ENCODE peak calls at places on chromosomes 12 and 14, in nine cellular contexts. U is brain microvascular endothelial cell, B is right cardiac atrium, Y is fibroblast of lung, W is ovary, M is testis, J is IMR-90, S is tibial artery, X is breast epithelium. L is an unnamed sample.

GRCh38 chr14:105491366-105492006 is 440 bp downstream of the TEDC1 start:
- DNase-seq in S (peak), U (no peak), M (peak), X (peak), W (peak), Y (peak), B (peak), J (peak), L (peak)

GRCh38 chr14:54187439-54187838 is 209.4 kb upstream of the CDKN3 start:
- DNase-seq in X (no peak), W (no peak), U (no peak), Y (no peak), B (no peak), J (no peak), S (no peak), M (no peak), L (no peak)

GRCh38 chr14:63933701-63934100 is 80.9 kb downstream of the SYNE2 start:
- DNase-seq in M (no peak), Y (no peak), S (no peak), B (no peak), J (no peak), U (no peak), W (no peak), X (no peak), L (no peak)

GRCh38 chr12:79933580-79934264 is 1.2 kb downstream of the PPP1R12A start:
- DNase-seq in Y (peak), U (peak), X (no peak), W (no peak), M (peak), S (no peak), B (no peak), J (peak), L (no peak)

GRCh38 chr14:90454041-90455000 is 57.5 kb downstream of the CALM1 start:
- DNase-seq in X (no peak), U (peak), S (peak), Y (peak), M (peak), J (peak), W (no peak), B (peak), L (no peak)

GRCh38 chr12:27779416-27779815 is 617 bp upstream of the KLHL42 start:
- DNase-seq in X (no peak), W (peak), B (peak), M (peak), U (peak), S (peak), J (no peak), Y (peak), L (no peak)

GRCh38 chr14:69648480-69649414 is 37.4 kb downstream of the SUSD6 start:
- DNase-seq in J (peak), Y (peak), U (peak), W (no peak), S (no peak), B (no peak), X (no peak), M (no peak), L (no peak)

GRCh38 chr12:77062846-77063461 is 2.4 kb downstream of the E2F7 start:
- DNase-seq in M (no peak), S (no peak), J (peak), Y (peak), U (peak), B (peak), X (no peak), W (no peak), L (no peak)

GRCh38 chr14:43706901-43707300 is 800.2 kb downstream of the FSCB start:
- DNase-seq in Y (peak), M (no peak), J (peak), S (no peak), W (no peak), U (no peak), X (no peak), B (no peak), L (no peak)

GRCh38 chr12:63319386-63319785 is 168.4 kb upstream of the AVPR1A start:
- DNase-seq in Y (peak), X (no peak), J (no peak), U (peak), W (no peak), M (no peak), S (no peak), B (no peak), L (peak)

GRCh38 chr14:85535916-85536834 is 6.2 kb downstream of the FLRT2 start:
- DNase-seq in B (peak), S (no peak), W (peak), J (peak), M (peak), Y (peak), X (no peak), U (no peak), L (no peak)

GRCh38 chr14:52547027-52547426 is 5.3 kb downstream of the TXNDC16 start:
- DNase-seq in M (peak), S (no peak), X (no peak), U (no peak), Y (no peak), W (no peak), B (no peak), J (no peak), L (no peak)

GRCh38 chr14:75476274-75476995 is 45.8 kb upstream of the BATF start:
- DNase-seq in U (no peak), J (peak), Y (peak), W (peak), B (peak), X (no peak), M (peak), S (no peak), L (no peak)

GRCh38 chr14:61244051-61244450 is 37.1 kb downstream of the TMEM30B start:
- DNase-seq in Y (peak), M (no peak), W (no peak), X (no peak), J (no peak), B (no peak), U (no peak), S (no peak), L (no peak)

GRCh38 chr12:77845831-77846230 is 15.1 kb downstream of the NAV3 start:
- DNase-seq in S (no peak), W (no peak), J (peak), M (no peak), Y (peak), U (peak), B (no peak), X (no peak), L (no peak)

GRCh38 chr12:28568083-28568482 is 377.8 kb downstream of the CCDC91 start:
- DNase-seq in X (no peak), J (peak), B (no peak), Y (peak), W (no peak), U (peak), M (no peak), S (peak), L (peak)

GRCh38 chr12:26940820-26941219 is 2.5 kb downstream of the FGFR1OP2 start:
- DNase-seq in B (no peak), X (no peak), W (no peak), J (peak), U (peak), S (no peak), Y (peak), M (no peak), L (no peak)

GRCh38 chr14:71474291-71474690 is 457.9 kb upstream of the RGS6 start:
- DNase-seq in W (no peak), X (no peak), B (no peak), Y (no peak), J (no peak), M (no peak), S (no peak), U (no peak), L (no peak)

GRCh38 chr14:65472189-65472588 is 59.7 kb downstream of the FUT8 start:
- DNase-seq in X (no peak), Y (no peak), M (no peak), U (no peak), B (no peak), J (no peak), W (no peak), S (no peak), L (no peak)

GRCh38 chr14:59308706-59309105 is 120.2 kb downstream of the DAAM1 start:
- DNase-seq in M (no peak), W (no peak), B (no peak), U (no peak), J (no peak), S (no peak), Y (peak), X (no peak), L (no peak)

GRCh38 chr14:98269533-98269932 is 1002.5 kb downstream of the BCL11B start:
- DNase-seq in J (no peak), U (no peak), S (no peak), Y (no peak), X (no peak), M (no peak), W (no peak), B (no peak), L (peak)

GRCh38 chr12:131263626-131264025 is 309.9 kb downstream of the ADGRD1 start:
- DNase-seq in X (no peak), S (no peak), J (no peak), W (no peak), B (no peak), M (no peak), Y (no peak), U (no peak), L (no peak)

GRCh38 chr12:50734409-50735263 is 29.3 kb upstream of the ATF1 start:
- DNase-seq in U (no peak), S (no peak), X (no peak), B (no peak), M (peak), W (no peak), Y (peak), J (peak), L (no peak)

GRCh38 chr12:52186135-52186840 is 5.5 kb downstream of the KRT80 start:
- DNase-seq in S (no peak), U (peak), Y (peak), B (no peak), X (no peak), M (no peak), W (no peak), J (peak), L (no peak)

GRCh38 chr14:90060312-90060964 is 1.4 kb upstream of the KCNK13 start:
- DNase-seq in B (peak), Y (peak), W (no peak), J (peak), X (no peak), U (peak), M (peak), S (no peak), L (peak)

GRCh38 chr14:47442206-47442605 is 233.2 kb downstream of the MDGA2 start:
- DNase-seq in U (peak), M (peak), W (no peak), B (no peak), J (no peak), S (no peak), Y (peak), X (no peak), L (peak)

GRCh38 chr14:42111355-42111754 is 504.7 kb downstream of the LRFN5 start:
- DNase-seq in M (no peak), U (no peak), X (no peak), W (no peak), J (no peak), B (no peak), S (no peak), Y (no peak), L (no peak)

GRCh38 chr12:68349083-68349700 is 17.0 kb upstream of the MDM1 start:
- DNase-seq in S (no peak), Y (peak), M (no peak), X (no peak), U (no peak), W (no peak), B (no peak), J (peak), L (no peak)

GRCh38 chr12:109259545-109259895 is 49.6 kb downstream of the FOXN4 start:
- DNase-seq in J (no peak), X (no peak), U (no peak), W (no peak), S (no peak), Y (no peak), M (no peak), B (no peak), L (no peak)

GRCh38 chr14:61408498-61408897 is 87.1 kb downstream of the PRKCH start:
- DNase-seq in S (no peak), Y (no peak), B (no peak), U (no peak), J (no peak), W (no peak), X (no peak), M (no peak), L (no peak)

GRCh38 chr12:92466391-92467305 is 236.1 kb upstream of the PLEKHG7 start:
- DNase-seq in B (no peak), X (no peak), M (no peak), U (no peak), Y (peak), J (peak), W (no peak), S (peak), L (no peak)

GRCh38 chr14:54562334-54562733 is 4.6 kb upstream of the SAMD4A start:
- DNase-seq in B (no peak), U (peak), W (no peak), M (no peak), S (no peak), X (no peak), J (peak), Y (peak), L (no peak)

GRCh38 chr12:6828671-6829531 is 694 bp downstream of the P3H3 start:
- DNase-seq in W (peak), Y (peak), B (no peak), X (no peak), M (peak), S (peak), J (peak), U (peak), L (no peak)

GRCh38 chr12:123714302-123714627 is 2.1 kb downstream of the ATP6V0A2 start:
- DNase-seq in U (no peak), M (no peak), W (no peak), S (no peak), B (no peak), J (no peak), Y (no peak), X (peak), L (no peak)

GRCh38 chr14:90726656-90727055 is 89.6 kb downstream of the TTC7B start:
- DNase-seq in X (peak), W (no peak), Y (peak), M (no peak), U (peak), S (peak), J (peak), B (no peak), L (peak)

GRCh38 chr12:27539191-27539631 is 15.2 kb downstream of the PPFIBP1 start:
- DNase-seq in W (no peak), M (no peak), J (peak), Y (no peak), B (no peak), U (peak), S (no peak), X (no peak), L (no peak)

GRCh38 chr12:98908866-98909265 is 263.8 kb downstream of the APAF1 start:
- DNase-seq in S (no peak), J (no peak), U (no peak), M (no peak), W (no peak), B (no peak), X (no peak), Y (no peak), L (no peak)

GRCh38 chr12:12513416-12514006 is 49.2 kb downstream of the DUSP16 start:
- DNase-seq in X (no peak), B (no peak), M (no peak), Y (no peak), U (no peak), W (no peak), S (no peak), J (no peak), L (no peak)

GRCh38 chr12:68497702-68498101 is 113.0 kb upstream of the RAP1B start:
- DNase-seq in Y (peak), B (no peak), X (no peak), S (no peak), M (no peak), U (peak), W (no peak), J (peak), L (peak)

GRCh38 chr14:24607635-24608492 is 1.6 kb downstream of the GZMH start:
- DNase-seq in Y (no peak), J (no peak), M (no peak), W (no peak), U (no peak), X (no peak), B (no peak), S (no peak), L (no peak)

GRCh38 chr14:24613241-24613640 is 3.8 kb upstream of the GZMH start:
- DNase-seq in Y (no peak), X (no peak), B (no peak), M (no peak), U (no peak), W (no peak), S (no peak), J (no peak), L (no peak)

GRCh38 chr14:24612186-24612585 is 2.7 kb upstream of the GZMH start:
- DNase-seq in S (no peak), Y (no peak), W (no peak), U (no peak), M (no peak), J (no peak), B (no peak), X (no peak), L (no peak)

GRCh38 chr14:24607081-24607480 is 2.4 kb downstream of the GZMH start:
- DNase-seq in U (no peak), X (no peak), B (no peak), M (no peak), S (no peak), W (no peak), Y (no peak), J (no peak), L (no peak)

DNA sequence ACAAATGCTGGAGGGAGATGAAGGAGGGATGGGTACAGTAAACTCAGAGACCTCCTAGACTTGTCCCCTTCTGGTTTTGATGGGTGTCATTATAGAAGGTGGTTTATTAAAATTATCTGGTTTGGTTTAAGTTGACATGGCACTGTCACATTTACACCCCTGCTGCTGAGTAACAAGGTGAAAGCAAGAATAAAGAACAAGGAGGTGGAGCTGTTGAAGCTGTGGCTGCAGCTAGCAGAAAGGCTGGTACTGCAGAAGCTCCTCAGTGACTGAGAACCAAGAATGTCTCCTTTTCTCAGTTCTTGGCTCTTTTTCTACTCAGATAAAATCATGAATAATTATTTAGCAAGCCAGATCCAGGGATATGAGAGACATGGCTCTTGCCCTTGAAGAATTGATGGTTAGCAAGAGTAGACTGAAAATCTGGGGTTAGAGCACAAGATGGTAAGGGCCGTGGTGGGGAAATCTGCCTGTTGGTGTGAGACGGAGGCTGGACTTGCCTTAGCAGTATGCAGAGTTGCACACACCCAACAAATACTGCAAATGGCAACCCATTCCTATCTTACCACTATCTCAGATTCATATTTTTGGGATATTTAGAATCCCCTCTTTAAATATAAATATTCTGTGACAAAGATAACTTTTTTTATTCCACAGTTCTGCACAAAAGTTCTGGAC is at the start of gene GZMH:
- DNase-seq in X (no peak), J (no peak), U (no peak), M (no peak), Y (no peak), S (no peak), W (no peak), B (no peak), L (no peak)
- H3K27ac ChIP-seq in X (no peak), J (no peak), U (no peak), M (no peak), Y (no peak), S (no peak), W (no peak), B (no peak), L (no peak)

GRCh38 chr12:100534625-100535227 is 38.8 kb upstream of the GAS2L3 start:
- DNase-seq in X (no peak), B (no peak), U (no peak), S (no peak), W (no peak), Y (no peak), M (no peak), J (no peak), L (no peak)
- H3K27ac ChIP-seq in X (no peak), B (no peak), U (no peak), S (no peak), W (no peak), Y (no peak), M (no peak), J (no peak), L (no peak)

GRCh38 chr12:104684884-104685283 is 228.1 kb downstream of the CHST11 start:
- DNase-seq in W (no peak), B (no peak), Y (peak), J (peak), X (no peak), U (no peak), S (no peak), M (no peak), L (no peak)
- H3K27ac ChIP-seq in W (no peak), B (no peak), Y (no peak), J (no peak), X (no peak), U (no peak), S (no peak), M (no peak), L (no peak)

GRCh38 chr12:31749024-31749704 is 20.3 kb upstream of the AMN1 start:
- DNase-seq in M (no peak), J (peak), W (no peak), B (no peak), X (peak), S (peak), Y (peak), U (peak), L (peak)
- H3K27ac ChIP-seq in M (no peak), J (peak), W (no peak), B (no peak), X (peak), S (no peak), Y (peak), U (peak), L (peak)